ENCODE peak calls at places on chromosomes 12 and 14, in eight cellular contexts. J is GM23248, L is HCT116, S is hepatocyte, B is GM23338, M is OCI-LY7, Q is neural progenitor cell, K is PC-3. P is an unnamed sample.

GRCh38 chr12:72346331-72346944 is 74.3 kb downstream of the TRHDE start:
- DNase-seq in J (peak), L (peak), S (peak), B (peak), M (peak), Q (peak), K (peak), P (peak)

GRCh38 chr12:75660805-75661404 is 149.5 kb upstream of the KRR1 start:
- DNase-seq in J (peak), L (peak), S (no peak), B (no peak), M (no peak), Q (no peak), K (peak), P (no peak)

GRCh38 chr12:120932956-120933526 is 28.9 kb upstream of the SPPL3 start:
- DNase-seq in J (no peak), L (no peak), S (no peak), B (no peak), M (no peak), Q (no peak), K (no peak), P (no peak)

GRCh38 chr14:91396959-91397815 is 20.4 kb downstream of the CCDC88C start:
- DNase-seq in J (no peak), L (no peak), S (no peak), B (peak), M (peak), Q (no peak), K (no peak), P (peak)

GRCh38 chr14:34714320-34715107 is at the start of gene CFL2:
- DNase-seq in J (peak), L (peak), S (peak), B (peak), M (peak), Q (peak), K (peak), P (peak)

GRCh38 chr12:57622293-57623245 is 10.4 kb downstream of the B4GALNT1 start:
- DNase-seq in J (no peak), L (no peak), S (no peak), B (no peak), M (no peak), Q (no peak), K (no peak), P (no peak)

GRCh38 chr14:101116486-101117130 is 213.1 kb upstream of the RTL1 start:
- DNase-seq in J (no peak), L (no peak), S (no peak), B (no peak), M (no peak), Q (no peak), K (no peak), P (no peak)

GRCh38 chr14:101072945-101073597 is 169.5 kb upstream of the RTL1 start:
- DNase-seq in J (peak), L (peak), S (peak), B (peak), M (no peak), Q (peak), K (peak), P (peak)

GRCh38 chr12:11730299-11731041 is 81.0 kb downstream of the ETV6 start:
- DNase-seq in J (no peak), L (peak), S (peak), B (peak), M (peak), Q (no peak), K (peak), P (no peak)

GRCh38 chr14:28142400-28143015 is 624.1 kb upstream of the FOXG1 start:
- DNase-seq in J (no peak), L (no peak), S (peak), B (peak), M (no peak), Q (peak), K (peak), P (no peak)

GRCh38 chr12:49507139-49507538 is 31.7 kb upstream of the KCNH3 start:
- DNase-seq in J (peak), L (peak), S (no peak), B (no peak), M (no peak), Q (no peak), K (peak), P (no peak)

GRCh38 chr14:50410921-50411320 is 14.2 kb upstream of the CDKL1 start:
- DNase-seq in J (peak), L (no peak), S (no peak), B (no peak), M (no peak), Q (no peak), K (peak), P (no peak)

GRCh38 chr12:10001141-10001778 is 2.3 kb upstream of the CLEC1B start:
- DNase-seq in J (no peak), L (no peak), S (no peak), B (no peak), M (no peak), Q (no peak), K (no peak), P (no peak)

GRCh38 chr14:77026166-77026929 is 2.2 kb downstream of the IRF2BPL start:
- DNase-seq in J (peak), L (no peak), S (peak), B (peak), M (no peak), Q (peak), K (peak), P (no peak)

GRCh38 chr14:66017960-66018359 is 468.2 kb upstream of the CCDC196 start:
- DNase-seq in J (no peak), L (no peak), S (no peak), B (no peak), M (no peak), Q (no peak), K (no peak), P (no peak)

GRCh38 chr14:91186515-91187066 is 57.9 kb downstream of the GPR68 start:
- DNase-seq in J (peak), L (no peak), S (no peak), B (no peak), M (no peak), Q (no peak), K (peak), P (no peak)

GRCh38 chr14:34797747-34798583 is 77.2 kb downstream of the BAZ1A start:
- DNase-seq in J (no peak), L (no peak), S (peak), B (peak), M (no peak), Q (peak), K (no peak), P (no peak)

GRCh38 chr12:106629797-106630669 is 47.2 kb downstream of the RFX4 start:
- DNase-seq in J (peak), L (no peak), S (no peak), B (no peak), M (no peak), Q (no peak), K (peak), P (no peak)

GRCh38 chr14:20493634-20494033 is 11.7 kb upstream of the RNASE10 start:
- DNase-seq in J (no peak), L (no peak), S (no peak), B (no peak), M (no peak), Q (no peak), K (peak), P (no peak)

GRCh38 chr12:52442600-52443061 is 8.5 kb upstream of the KRT75 start:
- DNase-seq in J (peak), L (peak), S (peak), B (peak), M (no peak), Q (peak), K (peak), P (no peak)

GRCh38 chr14:99215277-99215676 is 56.7 kb downstream of the BCL11B start:
- DNase-seq in J (peak), L (no peak), S (peak), B (no peak), M (no peak), Q (no peak), K (no peak), P (no peak)
- TF ChIP-seq EZH2phosphoT487 in J (no peak), L (no peak), S (no peak), B (no peak), M (no peak), Q (no peak), K (no peak), P (no peak)

DNA sequence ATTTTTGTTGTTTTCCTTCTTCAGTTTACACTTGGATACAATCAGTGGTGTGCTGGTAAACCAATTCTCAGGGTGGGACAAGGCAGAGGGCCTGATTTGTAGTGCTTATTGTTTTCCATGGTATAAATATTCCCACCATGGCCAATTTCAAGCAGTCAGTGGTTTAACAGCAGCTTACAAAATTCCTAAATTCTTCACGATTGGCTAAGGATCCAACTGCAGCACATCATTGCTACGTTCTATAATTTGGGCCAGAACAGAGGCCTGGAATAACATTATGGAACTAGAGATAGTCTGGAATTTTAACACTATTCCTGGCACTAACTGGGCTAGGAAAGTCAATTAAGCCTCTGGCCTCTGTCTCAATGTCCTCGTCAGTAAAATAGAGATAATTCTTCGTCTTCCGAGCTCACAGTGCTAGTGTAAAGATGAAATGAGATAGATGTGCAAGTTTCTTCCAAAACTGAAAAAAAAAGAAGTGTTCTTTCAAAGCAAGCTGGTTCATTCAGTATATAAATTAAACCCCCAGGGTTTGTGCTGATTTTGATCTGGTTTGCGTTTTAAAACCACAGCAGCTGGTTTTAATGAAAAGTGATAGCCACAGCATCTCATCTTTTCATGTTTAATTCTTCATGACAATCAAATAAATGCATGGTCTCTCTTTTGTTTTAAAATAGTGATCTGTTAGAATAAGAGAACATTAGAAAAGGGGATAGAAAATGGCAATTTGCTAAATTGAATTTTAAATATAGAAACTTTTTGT is 104.1 kb downstream of the EPS8 start:
- DNase-seq in J (peak), L (no peak), S (no peak), B (no peak), M (no peak), Q (no peak), K (no peak), P (no peak)
- H3K27ac ChIP-seq in J (peak), L (peak), S (no peak), B (no peak), M (no peak), Q (no peak), K (no peak), P (no peak)

DNA sequence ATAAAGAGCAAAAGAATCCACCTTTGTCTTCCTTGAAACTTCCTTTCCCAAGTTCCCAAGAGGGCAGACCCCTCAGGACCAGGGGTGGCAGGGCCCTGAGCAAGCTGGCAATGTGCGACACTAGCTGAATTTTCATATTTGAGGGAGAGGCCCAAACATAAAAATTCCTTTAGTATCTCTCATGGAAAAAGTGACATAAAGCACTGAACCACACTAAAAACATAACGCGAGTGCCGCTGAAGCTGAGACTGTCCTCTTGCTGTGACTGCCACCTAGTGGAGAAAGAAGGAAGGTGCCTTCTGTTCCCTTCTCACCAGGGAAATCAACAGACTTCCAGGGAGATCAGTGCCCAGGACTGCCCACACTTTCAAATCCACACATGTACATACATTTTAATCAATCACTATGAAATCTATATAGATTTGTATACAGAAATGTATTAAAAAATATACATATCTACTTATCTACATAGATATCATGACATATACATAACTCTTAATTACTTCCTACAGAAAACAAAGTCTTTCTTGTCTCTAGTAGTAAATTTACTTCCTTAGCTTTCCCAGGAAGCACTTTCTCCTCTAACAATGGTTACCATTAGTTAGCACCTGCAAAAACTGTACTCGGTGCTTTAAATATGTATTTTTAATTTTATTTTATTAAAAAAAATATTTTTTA is 53.8 kb downstream of the SSH1 start:
- DNase-seq in J (peak), L (peak), S (peak), B (peak), M (peak), Q (peak), K (peak), P (peak)
- TF ChIP-seq EZH2phosphoT487 in J (no peak), L (no peak), S (no peak), B (no peak), M (no peak), Q (no peak), K (no peak), P (no peak)

DNA sequence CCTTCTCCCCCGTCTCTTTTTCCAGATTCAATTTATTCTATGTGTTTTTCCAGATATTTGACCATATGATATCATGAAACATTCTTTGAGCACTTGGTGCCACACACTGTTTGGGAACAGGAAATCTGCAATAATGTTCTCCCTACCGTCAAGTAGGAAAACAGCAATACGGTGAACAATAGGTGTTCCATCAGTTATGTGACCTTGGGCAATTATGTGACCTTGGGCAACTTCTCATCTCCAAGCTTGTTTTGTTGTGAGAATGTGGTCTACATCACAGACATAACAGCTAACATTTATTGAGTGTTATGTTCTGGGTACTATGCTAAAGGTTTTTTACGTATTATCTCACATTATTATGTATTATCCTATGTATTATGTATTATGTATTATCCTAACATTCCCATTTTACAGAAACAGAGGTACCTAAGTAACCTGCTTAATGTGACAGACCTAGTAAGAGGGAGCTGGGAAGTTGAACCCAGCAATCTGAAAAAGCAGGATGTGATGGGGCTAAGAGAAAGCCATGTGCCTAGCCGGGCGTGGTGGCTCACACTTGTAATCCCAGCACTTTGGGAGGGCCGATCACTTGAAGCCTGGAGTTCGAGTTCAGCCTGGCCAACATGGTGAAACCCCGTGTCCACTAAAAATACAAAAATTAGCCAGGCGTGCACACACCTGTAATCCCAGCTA is 1.2 kb upstream of the NEK9 start:
- DNase-seq in J (no peak), L (no peak), S (no peak), B (no peak), M (no peak), Q (no peak), K (no peak), P (no peak)
- H3K27ac ChIP-seq in J (peak), L (peak), S (no peak), B (no peak), M (peak), Q (no peak), K (no peak), P (no peak)

GRCh38 chr12:53577941-53578352 is 48.2 kb downstream of the ATF7 start:
- DNase-seq in J (no peak), L (no peak), S (no peak), B (no peak), M (no peak), Q (no peak), K (no peak), P (no peak)

GRCh38 chr12:53578783-53579182 is 47.4 kb downstream of the ATF7 start:
- DNase-seq in J (no peak), L (no peak), S (no peak), B (peak), M (no peak), Q (no peak), K (no peak), P (no peak)

GRCh38 chr12:53575502-53576264 is 50.5 kb downstream of the ATF7 start:
- DNase-seq in J (peak), L (no peak), S (peak), B (no peak), M (no peak), Q (no peak), K (peak), P (no peak)

DNA sequence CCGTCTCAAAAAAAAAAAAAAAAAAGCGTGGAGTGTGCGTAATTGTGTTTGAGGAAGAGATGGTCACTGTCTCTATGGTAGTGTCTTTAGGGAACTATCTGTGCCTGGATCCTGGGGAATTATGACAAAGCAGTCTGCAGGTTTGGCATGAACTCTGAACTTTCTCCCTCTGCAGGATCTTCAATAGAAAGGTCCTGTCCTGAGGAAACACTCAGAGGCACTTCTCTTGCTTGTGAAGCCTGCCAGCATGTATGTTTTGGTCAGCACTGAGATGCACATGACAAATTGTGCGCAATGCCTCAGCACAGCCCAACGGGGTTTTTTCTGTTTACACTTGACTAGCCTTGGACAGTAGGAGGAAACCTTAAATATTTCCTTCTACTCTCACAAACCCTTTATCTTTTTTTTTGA is 46.6 kb downstream of the ATF7 start:
- DNase-seq in J (no peak), L (no peak), S (no peak), B (no peak), M (no peak), Q (no peak), K (no peak), P (no peak)
- TF ChIP-seq EZH2phosphoT487 in J (no peak), L (no peak), S (no peak), B (no peak), M (no peak), Q (no peak), K (no peak), P (no peak)

DNA sequence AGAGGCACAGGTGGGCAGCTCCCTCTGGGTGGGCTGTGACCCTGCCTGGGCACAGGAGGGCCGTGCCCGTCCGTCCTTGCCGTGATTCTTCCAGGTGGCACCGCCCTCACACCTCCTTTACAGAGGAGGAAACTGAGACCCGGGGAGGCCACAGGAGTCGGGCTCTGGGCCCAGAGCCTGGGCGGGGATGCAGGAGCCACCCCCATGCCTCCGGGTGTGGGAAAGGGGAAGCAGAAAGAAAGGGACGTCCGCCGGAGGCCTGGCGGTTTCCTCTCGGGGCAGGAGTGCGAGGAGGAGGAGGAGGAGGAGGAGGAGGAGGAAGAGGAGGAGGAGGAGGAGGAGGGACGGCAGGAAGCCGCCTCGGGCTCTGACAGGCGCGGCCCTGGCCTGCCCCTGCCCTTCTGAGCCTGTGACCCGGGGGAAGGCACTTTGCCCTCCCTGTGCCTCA is 23.0 kb downstream of the SH2B3 start:
- DNase-seq in J (no peak), L (no peak), S (no peak), B (no peak), M (peak), Q (no peak), K (no peak), P (no peak)
- H3K27ac ChIP-seq in J (no peak), L (no peak), S (no peak), B (no peak), M (peak), Q (no peak), K (no peak), P (no peak)

DNA sequence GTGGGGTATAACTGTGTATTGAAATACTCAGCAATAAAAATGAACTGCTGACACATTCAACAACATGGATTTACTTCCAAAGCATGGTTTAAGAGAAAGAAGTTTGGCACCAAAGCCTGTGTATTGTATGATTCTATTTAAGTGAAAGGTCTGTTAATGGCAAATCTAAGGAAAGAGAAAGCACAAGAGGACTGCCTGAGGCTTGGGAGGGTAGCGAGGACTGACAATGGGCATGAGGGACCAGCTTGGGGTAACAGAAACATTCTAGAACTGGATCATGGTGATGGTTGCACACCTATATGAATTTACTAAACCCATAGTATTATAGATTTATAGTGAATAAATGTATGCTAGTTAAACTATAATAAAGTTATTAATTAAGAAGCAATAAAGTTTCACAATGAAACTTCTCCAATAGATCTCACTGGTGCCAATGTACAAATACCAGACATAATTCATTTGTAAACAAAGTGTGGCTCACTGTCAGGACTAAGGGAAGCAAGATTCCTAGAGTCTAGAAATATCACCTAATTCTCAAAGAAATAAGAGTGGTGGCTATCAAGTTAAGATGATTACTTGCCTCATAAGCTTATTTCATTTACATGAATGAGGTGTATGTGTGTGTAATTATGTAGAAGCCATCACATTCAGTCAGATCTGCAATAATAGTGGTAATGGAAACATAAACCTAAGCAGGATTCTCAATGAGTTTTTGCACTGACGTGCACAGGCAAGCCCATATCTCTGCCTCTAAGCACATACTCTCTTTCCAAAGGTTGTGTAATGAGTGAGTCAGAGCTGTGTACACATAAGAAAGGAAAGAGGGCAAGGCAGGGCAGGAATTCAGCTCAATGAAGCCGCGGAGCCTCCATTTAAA is 353.4 kb downstream of the KCNH5 start:
- DNase-seq in J (peak), L (no peak), S (peak), B (no peak), M (no peak), Q (no peak), K (peak), P (no peak)
- TF ChIP-seq EZH2phosphoT487 in J (no peak), L (no peak), S (no peak), B (no peak), M (no peak), Q (no peak), K (no peak), P (no peak)

GRCh38 chr12:69846976-69847375 is 21.9 kb downstream of the MYRFL start:
- DNase-seq in J (no peak), L (no peak), S (no peak), B (no peak), M (no peak), Q (no peak), K (no peak), P (no peak)
- H3K27ac ChIP-seq in J (no peak), L (no peak), S (no peak), B (no peak), M (no peak), Q (no peak), K (no peak), P (no peak)

GRCh38 chr12:37547611-37548010 is 769.0 kb upstream of the ALG10B start:
- DNase-seq in J (no peak), L (no peak), S (no peak), B (no peak), M (no peak), Q (no peak), K (no peak), P (no peak)
- TF ChIP-seq EZH2phosphoT487 in J (no peak), L (no peak), S (no peak), B (no peak), M (no peak), Q (no peak), K (no peak), P (no peak)

GRCh38 chr14:104218361-104219180 is 80.2 kb downstream of the KIF26A start:
- DNase-seq in J (no peak), L (no peak), S (no peak), B (no peak), M (no peak), Q (no peak), K (no peak), P (no peak)
- H3K27ac ChIP-seq in J (no peak), L (no peak), S (no peak), B (no peak), M (no peak), Q (no peak), K (no peak), P (no peak)

P was measured in MM.1S.